ENCODE peak calls at places on chromosomes 16 and 17, in nine cellular contexts. C is tibial nerve, X is uterus, J is lung, P is left ventricle myocardium inferior, B is mucosa of descending colon, Z is brain microvascular endothelial cell, E is astrocyte of the cerebellum, U is IMR-90. O is an unnamed sample.

GRCh38 chr16:35706901-35707300 is 2247.5 kb downstream of the TP53TG3F start:
- DNase-seq in C (no peak), X (no peak), J (no peak), P (no peak), B (no peak), Z (no peak), E (no peak), U (no peak), O (no peak)

GRCh38 chr16:17070882-17071592 is 399.7 kb downstream of the XYLT1 start:
- DNase-seq in C (no peak), X (peak), J (no peak), P (no peak), B (peak), Z (no peak), E (peak), U (no peak), O (no peak)

GRCh38 chr16:81313731-81314602 is 795 bp upstream of the GAN start:
- DNase-seq in C (no peak), X (no peak), J (no peak), P (no peak), B (no peak), Z (no peak), E (no peak), U (no peak), O (no peak)

GRCh38 chr16:27779719-27780161 is 229.8 kb downstream of the KATNIP start:
- DNase-seq in C (peak), X (peak), J (peak), P (no peak), B (peak), Z (peak), E (peak), U (peak), O (peak)

GRCh38 chr16:10617662-10618420 is 37.4 kb upstream of the EMP2 start:
- DNase-seq in C (no peak), X (no peak), J (no peak), P (no peak), B (no peak), Z (no peak), E (no peak), U (no peak), O (no peak)

GRCh38 chr17:31752570-31752969 is 106.5 kb downstream of the COPRS start:
- DNase-seq in C (no peak), X (no peak), J (no peak), P (no peak), B (no peak), Z (no peak), E (no peak), U (no peak), O (no peak)

GRCh38 chr17:31413871-31414589 is 22.6 kb downstream of the RAB11FIP4 start:
- DNase-seq in C (no peak), X (no peak), J (no peak), P (no peak), B (no peak), Z (peak), E (no peak), U (peak), O (peak)

GRCh38 chr17:56131431-56131830 is 21.8 kb upstream of the ANKFN1 start:
- DNase-seq in C (no peak), X (no peak), J (no peak), P (no peak), B (no peak), Z (no peak), E (no peak), U (no peak), O (no peak)

GRCh38 chr16:70576431-70577255 is 53.0 kb downstream of the SF3B3 start:
- DNase-seq in C (no peak), X (no peak), J (no peak), P (no peak), B (peak), Z (peak), E (no peak), U (peak), O (peak)

GRCh38 chr16:81265658-81266451 is 27.4 kb downstream of the BCO1 start:
- DNase-seq in C (peak), X (peak), J (peak), P (peak), B (peak), Z (no peak), E (no peak), U (peak), O (no peak)

GRCh38 chr17:34154916-34155730 is 100.0 kb upstream of the CCL2 start:
- DNase-seq in C (no peak), X (no peak), J (no peak), P (no peak), B (no peak), Z (no peak), E (no peak), U (no peak), O (no peak)

GRCh38 chr16:89655062-89655643 is 2.4 kb downstream of the CHMP1A start:
- DNase-seq in C (no peak), X (no peak), J (no peak), P (no peak), B (peak), Z (no peak), E (no peak), U (no peak), O (no peak)

GRCh38 chr16:57658130-57658877 is 9.8 kb upstream of the ADGRG3 start:
- DNase-seq in C (no peak), X (no peak), J (no peak), P (no peak), B (no peak), Z (no peak), E (no peak), U (no peak), O (no peak)

GRCh38 chr17:43791589-43791988 is 11.4 kb downstream of the CFAP97D1 start:
- DNase-seq in C (no peak), X (no peak), J (no peak), P (no peak), B (peak), Z (peak), E (no peak), U (peak), O (peak)

GRCh38 chr16:57698812-57699405 is 4.3 kb downstream of the DRC7 start:
- DNase-seq in C (no peak), X (no peak), J (no peak), P (no peak), B (no peak), Z (no peak), E (no peak), U (no peak), O (no peak)

GRCh38 chr17:76710863-76711611 is at the start of gene MXRA7:
- DNase-seq in C (peak), X (peak), J (peak), P (peak), B (peak), Z (no peak), E (no peak), U (peak), O (no peak)

GRCh38 chr17:48262982-48263586 is 155.5 kb downstream of the SNX11 start:
- DNase-seq in C (no peak), X (no peak), J (no peak), P (no peak), B (no peak), Z (no peak), E (no peak), U (peak), O (no peak)

GRCh38 chr17:48259710-48260291 is 152.2 kb downstream of the SNX11 start:
- DNase-seq in C (no peak), X (no peak), J (no peak), P (no peak), B (peak), Z (peak), E (peak), U (peak), O (no peak)

GRCh38 chr17:48258317-48258716 is 150.8 kb downstream of the SNX11 start:
- DNase-seq in C (no peak), X (no peak), J (no peak), P (no peak), B (no peak), Z (no peak), E (no peak), U (no peak), O (no peak)

DNA sequence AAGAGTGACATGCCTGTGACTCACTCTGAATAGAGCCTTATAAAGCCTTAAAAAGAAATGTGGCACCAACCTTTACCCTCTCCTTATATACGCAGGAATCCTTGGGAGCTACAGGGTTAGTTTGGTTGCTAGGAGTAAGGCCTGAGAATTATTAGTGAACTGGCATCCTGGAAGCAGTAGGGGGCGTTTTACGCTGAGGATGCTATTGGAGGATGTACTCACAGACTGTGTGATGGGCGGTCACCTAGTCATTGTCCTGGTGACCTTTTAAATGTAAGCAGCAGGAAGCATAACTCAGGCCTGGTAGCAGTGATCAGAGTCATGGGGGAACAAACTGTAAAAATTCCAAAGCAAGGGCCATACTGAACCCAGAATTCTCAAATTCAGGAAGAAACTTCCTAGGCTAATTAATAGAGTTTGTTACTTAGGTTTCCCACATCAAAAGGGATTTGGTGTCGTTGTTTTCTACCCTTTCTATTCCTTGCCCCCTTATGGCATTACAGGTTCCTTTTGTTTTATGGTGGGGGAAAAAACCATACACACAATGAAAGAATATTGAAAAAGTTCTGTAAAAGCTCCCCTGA is 153.8 kb downstream of the SNX11 start:
- DNase-seq in C (no peak), X (no peak), J (no peak), P (no peak), B (peak), Z (peak), E (no peak), U (peak), O (no peak)
- TF ChIP-seq CTCF in C (no peak), X (no peak), J (no peak), P (peak), B (peak), Z (peak), E (peak), U (peak), O (peak)

GRCh38 chr17:54976316-54976715 is 7.8 kb downstream of the STXBP4 start:
- DNase-seq in C (no peak), X (no peak), J (no peak), P (no peak), B (no peak), Z (no peak), E (no peak), U (no peak), O (no peak)
- H3K4me3 ChIP-seq in C (no peak), X (no peak), J (no peak), P (no peak), B (no peak), Z (no peak), E (no peak), U (no peak), O (no peak)

DNA sequence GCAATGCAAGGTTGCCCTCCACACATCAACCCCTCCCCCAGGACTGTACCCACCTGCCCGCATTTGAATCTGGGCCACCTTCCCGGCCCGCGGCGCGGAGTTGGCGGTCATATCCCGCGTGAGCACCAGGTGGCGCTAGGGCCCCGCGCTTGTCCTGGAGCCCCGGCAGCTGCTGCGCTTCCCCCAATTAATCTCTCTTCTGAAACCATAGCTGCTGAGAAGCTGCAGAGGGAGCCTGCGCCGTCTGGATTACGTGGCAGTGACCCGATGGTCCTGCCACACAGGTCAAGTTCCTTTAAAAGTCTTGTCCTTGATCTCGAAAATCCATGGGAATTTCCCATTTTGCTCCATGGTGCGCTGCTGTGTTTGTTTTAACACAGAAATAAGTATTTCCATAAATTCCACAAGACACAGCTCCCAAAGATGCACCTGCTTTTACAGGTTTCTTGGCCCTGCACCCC is 22.0 kb downstream of the COX4I1 start:
- DNase-seq in C (peak), X (peak), J (peak), P (peak), B (peak), Z (peak), E (peak), U (peak), O (no peak)
- TF ChIP-seq CTCF in C (peak), X (peak), J (peak), P (peak), B (peak), Z (peak), E (peak), U (peak), O (peak)

GRCh38 chr17:39863918-39864746 is at the start of gene IKZF3:
- DNase-seq in C (no peak), X (peak), J (peak), P (peak), B (peak), Z (no peak), E (no peak), U (peak), O (no peak)

GRCh38 chr17:39863244-39863917 is 731 bp downstream of the IKZF3 start:
- DNase-seq in C (no peak), X (no peak), J (no peak), P (no peak), B (no peak), Z (no peak), E (no peak), U (no peak), O (no peak)

GRCh38 chr17:39866013-39866730 is 1.8 kb upstream of the ZPBP2 start:
- DNase-seq in C (no peak), X (no peak), J (no peak), P (no peak), B (no peak), Z (no peak), E (no peak), U (no peak), O (no peak)

DNA sequence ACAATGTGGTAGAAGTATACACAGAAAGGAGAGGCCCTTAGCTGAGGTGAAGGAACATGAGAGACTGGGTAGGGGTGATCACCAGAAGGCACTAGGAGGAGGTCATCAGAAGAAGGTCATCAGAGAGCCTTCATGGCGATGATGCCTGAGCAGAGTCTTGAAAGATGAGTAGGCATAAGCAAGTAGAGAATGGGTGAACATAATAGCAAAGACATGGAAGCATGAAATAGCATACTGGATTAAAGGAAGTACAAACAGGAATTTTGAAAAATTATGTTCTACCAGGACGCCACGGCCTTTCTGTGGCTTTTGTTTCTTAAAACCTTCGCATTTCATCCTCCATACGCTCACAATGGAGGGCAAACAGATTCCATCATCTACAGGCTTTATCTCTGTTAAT is 2.9 kb downstream of the IKZF3 start:
- DNase-seq in C (no peak), X (no peak), J (no peak), P (no peak), B (no peak), Z (no peak), E (no peak), U (no peak), O (no peak)
- H3K4me3 ChIP-seq in C (no peak), X (no peak), J (no peak), P (no peak), B (no peak), Z (no peak), E (no peak), U (no peak), O (no peak)

GRCh38 chr17:50613007-50613406 is 21.7 kb upstream of the ABCC3 start:
- DNase-seq in C (no peak), X (no peak), J (no peak), P (no peak), B (no peak), Z (no peak), E (no peak), U (no peak), O (no peak)

GRCh38 chr17:50611639-50612038 is 23.0 kb upstream of the ABCC3 start:
- DNase-seq in C (no peak), X (no peak), J (no peak), P (no peak), B (no peak), Z (no peak), E (no peak), U (peak), O (no peak)

GRCh38 chr17:50612281-50612680 is 22.4 kb upstream of the ABCC3 start:
- DNase-seq in C (no peak), X (no peak), J (no peak), P (no peak), B (no peak), Z (no peak), E (no peak), U (no peak), O (no peak)

GRCh38 chr17:50614471-50615051 is 20.1 kb upstream of the ABCC3 start:
- DNase-seq in C (no peak), X (no peak), J (no peak), P (no peak), B (no peak), Z (no peak), E (no peak), U (no peak), O (no peak)

DNA sequence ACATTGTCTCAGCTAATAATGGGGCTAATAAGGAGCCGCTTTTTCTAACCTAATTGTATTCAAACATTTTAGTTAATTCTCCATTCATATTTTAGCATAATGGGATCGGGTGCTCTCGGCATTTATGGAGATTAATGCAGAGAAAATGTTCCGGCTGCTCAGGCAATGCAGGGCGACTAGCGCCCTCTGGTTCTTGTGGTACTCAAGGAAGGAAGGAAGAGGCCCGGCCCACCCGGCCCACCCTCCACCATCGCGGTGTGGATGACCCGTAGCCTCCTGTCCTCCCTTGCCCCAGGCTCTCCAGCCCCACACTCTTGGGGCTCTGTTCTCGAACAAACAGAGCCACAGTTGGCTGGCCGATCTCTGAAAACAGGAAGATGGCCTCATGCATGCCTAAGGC is 21.1 kb upstream of the ABCC3 start:
- DNase-seq in C (no peak), X (no peak), J (no peak), P (no peak), B (no peak), Z (no peak), E (no peak), U (no peak), O (no peak)
- TF ChIP-seq CTCF in C (no peak), X (no peak), J (no peak), P (peak), B (no peak), Z (peak), E (no peak), U (no peak), O (no peak)

GRCh38 chr17:80519091-80519781 is 25.4 kb upstream of the RPTOR start:
- DNase-seq in C (no peak), X (no peak), J (no peak), P (no peak), B (no peak), Z (no peak), E (no peak), U (no peak), O (no peak)

GRCh38 chr17:80516533-80516932 is 28.1 kb upstream of the RPTOR start:
- DNase-seq in C (no peak), X (no peak), J (no peak), P (no peak), B (no peak), Z (no peak), E (no peak), U (no peak), O (no peak)

GRCh38 chr17:80520810-80521209 is 23.8 kb upstream of the RPTOR start:
- DNase-seq in C (no peak), X (no peak), J (no peak), P (no peak), B (no peak), Z (no peak), E (no peak), U (no peak), O (no peak)

GRCh38 chr17:80517641-80518040 is 27.0 kb upstream of the RPTOR start:
- DNase-seq in C (no peak), X (no peak), J (no peak), P (no peak), B (no peak), Z (no peak), E (no peak), U (no peak), O (no peak)

GRCh38 chr17:80518392-80518791 is 26.2 kb upstream of the RPTOR start:
- DNase-seq in C (no peak), X (no peak), J (no peak), P (no peak), B (no peak), Z (no peak), E (no peak), U (no peak), O (no peak)
- H3K4me3 ChIP-seq in C (no peak), X (no peak), J (no peak), P (no peak), B (no peak), Z (no peak), E (no peak), U (no peak), O (no peak)

GRCh38 chr16:3612510-3613466 is 1.4 kb upstream of the SLX4 start:
- DNase-seq in C (no peak), X (no peak), J (no peak), P (no peak), B (no peak), Z (no peak), E (no peak), U (no peak), O (no peak)
- TF ChIP-seq CTCF in C (no peak), X (no peak), J (no peak), P (no peak), B (no peak), Z (no peak), E (no peak), U (no peak), O (no peak)

GRCh38 chr16:56355786-56356275 is 69.5 kb downstream of the AMFR start:
- DNase-seq in C (peak), X (peak), J (no peak), P (peak), B (no peak), Z (no peak), E (no peak), U (no peak), O (no peak)
- H3K4me3 ChIP-seq in C (peak), X (no peak), J (no peak), P (peak), B (no peak), Z (peak), E (peak), U (no peak), O (peak)

GRCh38 chr17:61729690-61730268 is 133.5 kb downstream of the BRIP1 start:
- DNase-seq in C (no peak), X (no peak), J (no peak), P (no peak), B (no peak), Z (no peak), E (no peak), U (peak), O (no peak)
- TF ChIP-seq CTCF in C (no peak), X (no peak), J (no peak), P (no peak), B (no peak), Z (peak), E (peak), U (peak), O (no peak)

DNA sequence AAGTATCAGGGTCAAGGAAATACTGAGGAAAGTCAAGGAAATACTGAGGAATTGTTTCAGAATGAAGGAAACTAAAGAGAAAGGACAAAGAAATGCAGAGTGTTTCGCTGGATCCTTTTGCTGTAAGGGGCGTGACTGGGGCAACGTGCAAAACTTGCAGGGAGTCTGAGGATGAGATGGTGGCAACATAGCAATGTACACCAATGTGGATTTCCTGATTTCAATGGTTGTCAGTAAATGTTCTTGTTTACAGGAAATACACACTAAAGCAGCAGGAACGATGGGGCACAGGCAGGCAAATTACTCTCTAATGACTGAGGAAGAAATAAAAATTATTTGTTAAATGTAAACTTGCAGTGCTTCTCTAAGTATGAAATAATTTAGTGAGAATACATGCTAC is 34.4 kb downstream of the ZZEF1 start:
- DNase-seq in C (no peak), X (no peak), J (no peak), P (no peak), B (no peak), Z (no peak), E (no peak), U (no peak), O (no peak)
- H3K4me3 ChIP-seq in C (no peak), X (no peak), J (no peak), P (no peak), B (no peak), Z (no peak), E (no peak), U (no peak), O (no peak)